ENCODE peak calls at places on chromosome 10, in five cellular contexts. One of them, this sample, is unnamed.

GRCh38 chr10:63555330-63555729 is 34.1 kb downstream of the REEP3 start:
- DNase-seq in cardiac fibroblast: no peak
- DNase-seq in stimulated activated CD4-positive, alpha-beta T cell treated with anti-CD3 and anti-CD28 coated beads, Interleukin-2, amount 100 ng/mL, for 48 hours: no peak
- DNase-seq in GM06990: no peak
- DNase-seq in neural crest cell: no peak
- DNase-seq in this sample: no peak

GRCh38 chr10:114876169-114876568 is 54.6 kb downstream of the FHIP2A start:
- DNase-seq in neural crest cell: no peak
- DNase-seq in cardiac fibroblast: no peak
- DNase-seq in stimulated activated CD4-positive, alpha-beta T cell treated with anti-CD3 and anti-CD28 coated beads, Interleukin-2, amount 100 ng/mL, for 48 hours: no peak
- DNase-seq in GM06990: no peak
- DNase-seq in this sample: no peak

GRCh38 chr10:129759214-129760002 is 204.7 kb downstream of the EBF3 start:
- DNase-seq in cardiac fibroblast: no peak
- DNase-seq in stimulated activated CD4-positive, alpha-beta T cell treated with anti-CD3 and anti-CD28 coated beads, Interleukin-2, amount 100 ng/mL, for 48 hours: no peak
- DNase-seq in neural crest cell: no peak
- DNase-seq in GM06990: no peak
- DNase-seq in this sample: no peak

GRCh38 chr10:127919418-127920191 is 12.7 kb downstream of the PTPRE start:
- DNase-seq in neural crest cell: no peak
- DNase-seq in stimulated activated CD4-positive, alpha-beta T cell treated with anti-CD3 and anti-CD28 coated beads, Interleukin-2, amount 100 ng/mL, for 48 hours: no peak
- DNase-seq in GM06990: no peak
- DNase-seq in cardiac fibroblast: peak
- DNase-seq in this sample: no peak

GRCh38 chr10:131300508-131300907 is 11.0 kb downstream of the TCERG1L start:
- DNase-seq in GM06990: no peak
- DNase-seq in stimulated activated CD4-positive, alpha-beta T cell treated with anti-CD3 and anti-CD28 coated beads, Interleukin-2, amount 100 ng/mL, for 48 hours: no peak
- DNase-seq in cardiac fibroblast: no peak
- DNase-seq in neural crest cell: no peak
- DNase-seq in this sample: no peak

GRCh38 chr10:62805139-62806092 is 896 bp downstream of the ADO start:
- DNase-seq in GM06990: peak
- DNase-seq in cardiac fibroblast: peak
- DNase-seq in neural crest cell: peak
- DNase-seq in stimulated activated CD4-positive, alpha-beta T cell treated with anti-CD3 and anti-CD28 coated beads, Interleukin-2, amount 100 ng/mL, for 48 hours: peak
- DNase-seq in this sample: no peak

GRCh38 chr10:63120554-63120953 is 12.6 kb upstream of the NRBF2 start:
- DNase-seq in GM06990: no peak
- DNase-seq in stimulated activated CD4-positive, alpha-beta T cell treated with anti-CD3 and anti-CD28 coated beads, Interleukin-2, amount 100 ng/mL, for 48 hours: no peak
- DNase-seq in cardiac fibroblast: peak
- DNase-seq in neural crest cell: no peak
- DNase-seq in this sample: no peak

GRCh38 chr10:114686013-114686412 is 27.9 kb upstream of the ABLIM1 start:
- DNase-seq in stimulated activated CD4-positive, alpha-beta T cell treated with anti-CD3 and anti-CD28 coated beads, Interleukin-2, amount 100 ng/mL, for 48 hours: no peak
- DNase-seq in cardiac fibroblast: no peak
- DNase-seq in GM06990: no peak
- DNase-seq in neural crest cell: no peak
- DNase-seq in this sample: no peak

GRCh38 chr10:73771722-73772279 is 10.0 kb upstream of the CHCHD1 start:
- DNase-seq in neural crest cell: no peak
- DNase-seq in cardiac fibroblast: peak
- DNase-seq in GM06990: no peak
- DNase-seq in stimulated activated CD4-positive, alpha-beta T cell treated with anti-CD3 and anti-CD28 coated beads, Interleukin-2, amount 100 ng/mL, for 48 hours: peak
- DNase-seq in this sample: peak

GRCh38 chr10:110357252-110357780 is 52.6 kb upstream of the SMNDC1 start:
- DNase-seq in stimulated activated CD4-positive, alpha-beta T cell treated with anti-CD3 and anti-CD28 coated beads, Interleukin-2, amount 100 ng/mL, for 48 hours: peak
- DNase-seq in GM06990: peak
- DNase-seq in neural crest cell: no peak
- DNase-seq in cardiac fibroblast: peak
- DNase-seq in this sample: no peak

GRCh38 chr10:70432101-70432500 is 9.4 kb downstream of the NODAL start:
- DNase-seq in cardiac fibroblast: peak
- DNase-seq in neural crest cell: peak
- DNase-seq in stimulated activated CD4-positive, alpha-beta T cell treated with anti-CD3 and anti-CD28 coated beads, Interleukin-2, amount 100 ng/mL, for 48 hours: no peak
- DNase-seq in GM06990: no peak
- DNase-seq in this sample: no peak

GRCh38 chr10:28508304-28508925 is 24.5 kb upstream of the WAC start:
- DNase-seq in cardiac fibroblast: no peak
- DNase-seq in stimulated activated CD4-positive, alpha-beta T cell treated with anti-CD3 and anti-CD28 coated beads, Interleukin-2, amount 100 ng/mL, for 48 hours: no peak
- DNase-seq in neural crest cell: no peak
- DNase-seq in GM06990: no peak
- DNase-seq in this sample: no peak

GRCh38 chr10:14240253-14241189 is 90.2 kb downstream of the FRMD4A start:
- DNase-seq in GM06990: no peak
- DNase-seq in neural crest cell: no peak
- DNase-seq in cardiac fibroblast: no peak
- DNase-seq in stimulated activated CD4-positive, alpha-beta T cell treated with anti-CD3 and anti-CD28 coated beads, Interleukin-2, amount 100 ng/mL, for 48 hours: no peak
- DNase-seq in this sample: no peak

GRCh38 chr10:24957624-24958435 is 5.4 kb upstream of the PRTFDC1 start:
- DNase-seq in stimulated activated CD4-positive, alpha-beta T cell treated with anti-CD3 and anti-CD28 coated beads, Interleukin-2, amount 100 ng/mL, for 48 hours: no peak
- DNase-seq in neural crest cell: no peak
- DNase-seq in cardiac fibroblast: peak
- DNase-seq in GM06990: no peak
- DNase-seq in this sample: no peak

GRCh38 chr10:77670817-77671443 is 33.3 kb upstream of the KCNMA1 start:
- DNase-seq in neural crest cell: no peak
- DNase-seq in stimulated activated CD4-positive, alpha-beta T cell treated with anti-CD3 and anti-CD28 coated beads, Interleukin-2, amount 100 ng/mL, for 48 hours: no peak
- DNase-seq in cardiac fibroblast: no peak
- DNase-seq in GM06990: no peak
- DNase-seq in this sample: no peak

GRCh38 chr10:129531195-129531968 is 64.3 kb downstream of the MGMT start:
- DNase-seq in neural crest cell: no peak
- DNase-seq in GM06990: no peak
- DNase-seq in stimulated activated CD4-positive, alpha-beta T cell treated with anti-CD3 and anti-CD28 coated beads, Interleukin-2, amount 100 ng/mL, for 48 hours: no peak
- DNase-seq in cardiac fibroblast: peak
- DNase-seq in this sample: no peak

GRCh38 chr10:1368772-1369171 is 312.6 kb downstream of the WDR37 start:
- DNase-seq in cardiac fibroblast: no peak
- DNase-seq in stimulated activated CD4-positive, alpha-beta T cell treated with anti-CD3 and anti-CD28 coated beads, Interleukin-2, amount 100 ng/mL, for 48 hours: no peak
- DNase-seq in GM06990: no peak
- DNase-seq in neural crest cell: peak
- DNase-seq in this sample: no peak

GRCh38 chr10:88810196-88810961 is 7.8 kb downstream of the LIPM start:
- DNase-seq in neural crest cell: no peak
- DNase-seq in cardiac fibroblast: peak
- DNase-seq in stimulated activated CD4-positive, alpha-beta T cell treated with anti-CD3 and anti-CD28 coated beads, Interleukin-2, amount 100 ng/mL, for 48 hours: no peak
- DNase-seq in GM06990: no peak
- DNase-seq in this sample: no peak

GRCh38 chr10:128823201-128823600 is 643.8 kb upstream of the MGMT start:
- DNase-seq in cardiac fibroblast: no peak
- DNase-seq in stimulated activated CD4-positive, alpha-beta T cell treated with anti-CD3 and anti-CD28 coated beads, Interleukin-2, amount 100 ng/mL, for 48 hours: no peak
- DNase-seq in GM06990: no peak
- DNase-seq in neural crest cell: no peak
- DNase-seq in this sample: no peak

GRCh38 chr10:17109475-17110207 is 20.0 kb downstream of the CUBN start:
- DNase-seq in GM06990: no peak
- DNase-seq in cardiac fibroblast: peak
- DNase-seq in stimulated activated CD4-positive, alpha-beta T cell treated with anti-CD3 and anti-CD28 coated beads, Interleukin-2, amount 100 ng/mL, for 48 hours: no peak
- DNase-seq in neural crest cell: no peak
- DNase-seq in this sample: no peak

This sample was measured in NCI-H2107.